ENCODE peak calls at places on chromosomes 2 and 18, in eight cellular contexts. M is A549; Q is CD4-positive, alpha-beta T cell; A is CD8-positive, alpha-beta T cell; H is neural crest cell; T is fibroblast of lung; Y is astrocyte of the cerebellum; X is H9. E is an unnamed sample.

GRCh38 chr2:98601532-98602132 is 6.7 kb downstream of the COA5 start:
- DNase-seq in M (peak), Q (no peak), A (no peak), H (no peak), T (peak), Y (no peak), X (peak), E (peak)

GRCh38 chr2:95231723-95232122 is 24.4 kb downstream of the ZNF892 start:
- DNase-seq in M (peak), Q (no peak), A (no peak), H (peak), T (peak), Y (peak), X (peak), E (peak)

GRCh38 chr18:11027862-11028261 is 121.5 kb downstream of the PIEZO2 start:
- DNase-seq in M (no peak), Q (no peak), A (no peak), H (no peak), T (no peak), Y (no peak), X (no peak), E (no peak)

GRCh38 chr2:200600549-200601212 is 14.9 kb downstream of the AOX1 start:
- DNase-seq in M (no peak), Q (no peak), A (no peak), H (no peak), T (peak), Y (no peak), X (no peak), E (no peak)

GRCh38 chr18:12819822-12820221 is 64.2 kb downstream of the PTPN2 start:
- DNase-seq in M (no peak), Q (no peak), A (no peak), H (no peak), T (peak), Y (peak), X (no peak), E (no peak)

GRCh38 chr2:241739651-241740050 is 5.2 kb downstream of the D2HGDH start:
- DNase-seq in M (no peak), Q (no peak), A (no peak), H (no peak), T (peak), Y (peak), X (no peak), E (no peak)

GRCh38 chr2:48592067-48592466 is 25.6 kb upstream of the GTF2A1L start:
- DNase-seq in M (no peak), Q (no peak), A (no peak), H (no peak), T (no peak), Y (no peak), X (no peak), E (no peak)

GRCh38 chr2:239716536-239717318 is 308.4 kb downstream of the NDUFA10 start:
- DNase-seq in M (no peak), Q (no peak), A (peak), H (no peak), T (peak), Y (no peak), X (peak), E (no peak)

GRCh38 chr2:195471807-195472206 is 185.2 kb upstream of the SLC39A10 start:
- DNase-seq in M (no peak), Q (no peak), A (no peak), H (no peak), T (no peak), Y (no peak), X (no peak), E (no peak)

GRCh38 chr2:104563398-104564024 is 290.4 kb upstream of the POU3F3 start:
- DNase-seq in M (no peak), Q (no peak), A (no peak), H (no peak), T (no peak), Y (peak), X (no peak), E (no peak)

GRCh38 chr2:239152239-239152915 is 248.4 kb downstream of the HDAC4 start:
- DNase-seq in M (no peak), Q (no peak), A (no peak), H (no peak), T (no peak), Y (no peak), X (no peak), E (peak)

GRCh38 chr2:73172963-73173362 is 29.4 kb upstream of the NOTO start:
- DNase-seq in M (no peak), Q (no peak), A (no peak), H (no peak), T (no peak), Y (no peak), X (no peak), E (no peak)

GRCh38 chr2:231666171-231667095 is 41.9 kb upstream of the PTMA start:
- DNase-seq in M (peak), Q (no peak), A (no peak), H (peak), T (peak), Y (no peak), X (peak), E (peak)

GRCh38 chr2:231795525-231796327 is 9.5 kb downstream of the COPS7B start:
- DNase-seq in M (peak), Q (no peak), A (no peak), H (no peak), T (peak), Y (peak), X (no peak), E (no peak)

GRCh38 chr2:99809259-99809900 is 319.6 kb upstream of the REV1 start:
- DNase-seq in M (no peak), Q (no peak), A (no peak), H (no peak), T (no peak), Y (no peak), X (no peak), E (no peak)

GRCh38 chr2:60297296-60298010 is 256.0 kb downstream of the BCL11A start:
- DNase-seq in M (no peak), Q (no peak), A (no peak), H (no peak), T (no peak), Y (no peak), X (peak), E (no peak)

GRCh38 chr18:25630682-25631081 is 278.7 kb upstream of the ZNF521 start:
- DNase-seq in M (no peak), Q (no peak), A (no peak), H (no peak), T (peak), Y (peak), X (no peak), E (no peak)

GRCh38 chr2:68709421-68709911 is 25.1 kb upstream of the ARHGAP25 start:
- DNase-seq in M (peak), Q (no peak), A (no peak), H (peak), T (peak), Y (peak), X (peak), E (no peak)

GRCh38 chr2:28048341-28048740 is 157.8 kb downstream of the BABAM2 start:
- DNase-seq in M (no peak), Q (no peak), A (no peak), H (no peak), T (peak), Y (no peak), X (no peak), E (no peak)

GRCh38 chr18:37578886-37579513 is 13.4 kb upstream of the CELF4 start:
- DNase-seq in M (peak), Q (no peak), A (no peak), H (no peak), T (peak), Y (no peak), X (no peak), E (no peak)

GRCh38 chr2:23091900-23092299 is 293.1 kb upstream of the KLHL29 start:
- DNase-seq in M (no peak), Q (no peak), A (no peak), H (no peak), T (no peak), Y (no peak), X (no peak), E (no peak)

GRCh38 chr2:215828528-215829184 is 184.7 kb downstream of the MREG start:
- DNase-seq in M (peak), Q (peak), A (peak), H (peak), T (peak), Y (peak), X (peak), E (peak)

GRCh38 chr2:239949537-239949936 is 75.6 kb downstream of the NDUFA10 start:
- DNase-seq in M (no peak), Q (no peak), A (no peak), H (no peak), T (no peak), Y (no peak), X (peak), E (no peak)

GRCh38 chr2:177254433-177255226 is 9.9 kb downstream of the NFE2L2 start:
- DNase-seq in M (no peak), Q (no peak), A (no peak), H (peak), T (no peak), Y (no peak), X (peak), E (peak)

GRCh38 chr18:13101659-13101992 is 110.5 kb downstream of the CEP192 start:
- DNase-seq in M (no peak), Q (no peak), A (no peak), H (no peak), T (no peak), Y (no peak), X (no peak), E (no peak)

GRCh38 chr2:177599956-177600355 is 207.4 kb downstream of the AGPS start:
- DNase-seq in M (no peak), Q (no peak), A (no peak), H (no peak), T (no peak), Y (no peak), X (no peak), E (no peak)

GRCh38 chr2:46535360-46535759 is 56.0 kb downstream of the TMEM247 start:
- DNase-seq in M (no peak), Q (no peak), A (peak), H (no peak), T (no peak), Y (no peak), X (no peak), E (no peak)

GRCh38 chr2:132740081-132740480 is 70.1 kb upstream of the LYPD1 start:
- DNase-seq in M (no peak), Q (no peak), A (no peak), H (no peak), T (no peak), Y (no peak), X (no peak), E (no peak)

GRCh38 chr2:135573620-135574019 is 42.3 kb downstream of the R3HDM1 start:
- DNase-seq in M (no peak), Q (no peak), A (no peak), H (no peak), T (no peak), Y (no peak), X (no peak), E (no peak)
- TF ChIP-seq CTCF in M (no peak), Q (no peak), A (no peak), H (peak), T (peak), Y (no peak), X (no peak), E (no peak)

GRCh38 chr2:219325657-219326056 is 6.9 kb downstream of the RESP18 start:
- DNase-seq in M (no peak), Q (no peak), A (no peak), H (no peak), T (no peak), Y (no peak), X (no peak), E (no peak)
- TF ChIP-seq CTCF in M (no peak), Q (no peak), A (no peak), H (no peak), T (no peak), Y (no peak), X (no peak), E (no peak)

DNA sequence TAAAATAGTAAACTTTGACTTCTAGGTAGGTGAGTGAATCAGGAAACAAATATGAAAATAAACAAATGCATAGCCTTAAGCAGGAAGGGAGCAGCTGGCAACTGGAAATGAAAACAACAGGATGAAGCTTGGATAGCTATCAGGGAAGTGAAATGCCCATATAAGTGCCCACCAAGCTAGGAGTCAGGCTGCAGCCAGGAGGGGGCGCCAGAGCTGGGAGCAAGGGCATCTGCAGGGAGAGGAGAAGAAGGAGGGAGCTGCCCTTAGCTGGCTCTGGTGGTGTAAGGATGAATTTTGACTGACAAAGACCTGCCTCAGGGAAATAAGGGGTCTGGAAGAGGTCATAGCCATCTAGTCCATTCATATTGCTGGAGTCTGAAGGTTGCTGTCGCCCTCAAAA is 298.3 kb downstream of the TDRD15 start:
- DNase-seq in M (no peak), Q (no peak), A (no peak), H (peak), T (peak), Y (no peak), X (peak), E (peak)
- TF ChIP-seq CTCF in M (no peak), Q (no peak), A (no peak), H (peak), T (peak), Y (peak), X (peak), E (peak)

GRCh38 chr18:67705748-67706147 is 189.2 kb upstream of the DSEL start:
- DNase-seq in M (no peak), Q (no peak), A (no peak), H (no peak), T (peak), Y (no peak), X (no peak), E (no peak)
- TF ChIP-seq CTCF in M (no peak), Q (no peak), A (no peak), H (peak), T (peak), Y (no peak), X (peak), E (no peak)

DNA sequence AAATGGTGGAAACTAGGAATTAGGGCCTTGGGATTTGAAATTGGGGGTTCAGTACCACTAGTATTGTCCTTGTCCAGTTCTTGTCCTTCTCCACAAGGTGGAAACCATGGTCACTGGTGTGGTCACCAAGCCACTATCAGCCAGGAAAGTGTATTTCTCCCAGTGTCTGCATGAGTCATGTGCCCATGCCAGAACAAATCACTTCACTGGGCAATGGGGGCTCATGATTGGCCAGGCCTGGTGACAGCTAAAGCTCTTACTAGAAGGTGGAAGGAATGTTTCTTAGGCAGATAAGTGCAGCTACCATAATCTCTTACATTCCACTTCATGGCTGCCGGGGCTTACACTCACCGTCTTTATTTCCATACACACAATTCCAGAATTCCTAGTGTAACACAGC is 124.8 kb upstream of the TACR1 start:
- DNase-seq in M (no peak), Q (no peak), A (no peak), H (no peak), T (no peak), Y (no peak), X (no peak), E (no peak)
- TF ChIP-seq CTCF in M (no peak), Q (no peak), A (no peak), H (no peak), T (no peak), Y (no peak), X (no peak), E (no peak)

GRCh38 chr2:54052825-54053718 is 62.3 kb upstream of the ACYP2 start:
- DNase-seq in M (no peak), Q (no peak), A (no peak), H (no peak), T (no peak), Y (no peak), X (no peak), E (no peak)
- TF ChIP-seq CTCF in M (no peak), Q (no peak), A (no peak), H (no peak), T (no peak), Y (no peak), X (peak), E (peak)

E was measured in glutamatergic neuron.